ENCODE peak calls at places on chromosomes 11 and 22, in seven cellular contexts. V, U, Q, P, X, K and F are unnamed samples.

GRCh38 chr11:35618497-35619029 is 303 bp downstream of the FJX1 start:
- DNase-seq in K (peak; percentile 61), P (no peak), Q (peak; percentile 44), U (no peak), V (peak; percentile 11), X (no peak), F (peak; percentile 30)

GRCh38 chr11:117898059-117898458 is 21.6 kb upstream of the FXYD6 start:
- DNase-seq in X (no peak), Q (no peak), U (no peak), K (no peak), P (no peak), V (no peak), F (no peak)

GRCh38 chr22:39238966-39239510 is 5.7 kb downstream of the PDGFB start:
- DNase-seq in U (no peak), K (no peak), Q (no peak), P (no peak), X (no peak), V (no peak), F (no peak)

GRCh38 chr11:110251837-110252236 is 44.6 kb downstream of the RDX start:
- DNase-seq in P (no peak), X (peak; percentile 42), V (no peak), U (no peak), Q (peak; percentile 43), K (no peak), F (no peak)

GRCh38 chr11:75606099-75606498 is 44.0 kb downstream of the SERPINH1 start:
- DNase-seq in X (no peak), U (no peak), P (no peak), K (no peak), V (no peak), Q (no peak), F (no peak)

GRCh38 chr11:11987503-11988022 is 20.9 kb downstream of the DKK3 start:
- DNase-seq in X (no peak), Q (peak; percentile 57), V (no peak), K (peak; percentile 51), P (no peak), U (no peak), F (no peak)

GRCh38 chr11:112408551-112408950 is 147.9 kb upstream of the PLET1 start:
- DNase-seq in X (no peak), K (peak; percentile 38), P (no peak), Q (no peak), V (no peak), U (peak; percentile 6), F (no peak)

GRCh38 chr11:19792510-19792909 is 79.9 kb downstream of the NAV2 start:
- DNase-seq in Q (no peak), P (no peak), V (no peak), U (no peak), X (no peak), K (no peak), F (no peak)

GRCh38 chr11:1476946-1477736 is 9.4 kb downstream of the MOB2 start:
- DNase-seq in K (no peak), P (no peak), V (no peak), X (no peak), U (no peak), Q (no peak), F (no peak)

GRCh38 chr22:45512363-45512762 is 9.7 kb downstream of the FBLN1 start:
- DNase-seq in Q (no peak), X (no peak), P (no peak), U (no peak), V (no peak), K (no peak), F (no peak)

GRCh38 chr11:11036185-11037161 is 178.6 kb upstream of the ZBED5 start:
- DNase-seq in K (peak; percentile 94), V (peak; percentile 38), Q (peak; percentile 74), U (peak; percentile 33), P (no peak), X (peak; percentile 11), F (no peak)

GRCh38 chr22:45537734-45538181 is 35.1 kb downstream of the FBLN1 start:
- DNase-seq in K (no peak), Q (peak; percentile 86), P (peak; percentile 95), U (no peak), X (no peak), V (no peak), F (no peak)

GRCh38 chr22:35496768-35497312 is 43.8 kb upstream of the RASD2 start:
- DNase-seq in P (no peak), Q (no peak), U (no peak), X (no peak), K (no peak), V (no peak), F (no peak)

GRCh38 chr22:21044931-21045584 is 688 bp upstream of the LRRC74B start:
- DNase-seq in K (peak; percentile 28), P (peak; percentile 95), X (peak; percentile 85), U (peak; percentile 24), Q (peak; percentile 57), V (no peak), F (no peak)

GRCh38 chr11:10674991-10675440 is 18.5 kb downstream of the IRAG1 start:
- DNase-seq in Q (no peak), P (no peak), U (no peak), V (no peak), X (no peak), K (peak; percentile 34), F (no peak)

GRCh38 chr11:97611345-97611744 is 1221.5 kb downstream of the JRKL start:
- DNase-seq in Q (no peak), U (no peak), V (no peak), P (no peak), X (no peak), K (peak; percentile 5), F (no peak)

GRCh38 chr22:28188480-28188879 is 269.4 kb upstream of the PITPNB start:
- DNase-seq in V (no peak), P (no peak), X (no peak), Q (no peak), U (peak; percentile 9), K (peak; percentile 72), F (no peak)

GRCh38 chr11:29328961-29329441 is 687.8 kb downstream of the KCNA4 start:
- DNase-seq in V (no peak), X (no peak), K (peak; percentile 28), P (no peak), Q (peak; percentile 72), U (no peak), F (no peak)

GRCh38 chr22:27980424-27981148 is 61.5 kb upstream of the PITPNB start:
- DNase-seq in U (peak; percentile 42), K (peak; percentile 79), Q (no peak), V (no peak), P (no peak), X (no peak), F (no peak)

GRCh38 chr11:117020287-117020686 is 77.9 kb downstream of the SIK3 start:
- DNase-seq in X (no peak), P (no peak), V (no peak), Q (no peak), U (no peak), K (no peak), F (no peak)